ENCODE peak calls at places on chromosome 22, in eight cellular contexts. One of them, this sample, is unnamed. For H3K9me3 and H3K4me1, the result is how much of the 10 kb centered on the place peaks cover.

GRCh38 chr22:37752189-37753061 is 55.3 kb upstream of the GCAT start:
- DNase-seq in PC-3: peak
- DNase-seq in breast epithelium: peak
- DNase-seq in psoas muscle: peak
- DNase-seq in aorta: peak
- DNase-seq in GM23248: peak
- DNase-seq in body of pancreas: peak
- DNase-seq in trophoblast cell: peak
- DNase-seq in this sample: no peak

GRCh38 chr22:42608481-42609361 is 6.0 kb downstream of the POLDIP3 start:
- DNase-seq in psoas muscle: no peak
- DNase-seq in GM23248: peak
- DNase-seq in breast epithelium: no peak
- DNase-seq in aorta: no peak
- DNase-seq in trophoblast cell: peak
- DNase-seq in body of pancreas: no peak
- DNase-seq in PC-3: peak
- DNase-seq in this sample: no peak

GRCh38 chr22:41021039-41021654 is 70.0 kb downstream of the RBX1 start:
- DNase-seq in aorta: no peak
- DNase-seq in psoas muscle: peak
- DNase-seq in GM23248: peak
- DNase-seq in body of pancreas: peak
- DNase-seq in PC-3: no peak
- DNase-seq in breast epithelium: peak
- DNase-seq in trophoblast cell: peak
- DNase-seq in this sample: no peak

GRCh38 chr22:30275625-30276024 is 9.0 kb upstream of the OSM start:
- DNase-seq in GM23248: no peak
- DNase-seq in psoas muscle: no peak
- DNase-seq in aorta: no peak
- DNase-seq in body of pancreas: no peak
- DNase-seq in PC-3: no peak
- DNase-seq in breast epithelium: no peak
- DNase-seq in trophoblast cell: peak
- DNase-seq in this sample: no peak

GRCh38 chr22:37892566-37893338 is 13.3 kb upstream of the MICALL1 start:
- DNase-seq in trophoblast cell: no peak
- DNase-seq in GM23248: no peak
- DNase-seq in body of pancreas: peak
- DNase-seq in psoas muscle: no peak
- DNase-seq in aorta: peak
- DNase-seq in breast epithelium: no peak
- DNase-seq in PC-3: no peak
- DNase-seq in this sample: no peak

GRCh38 chr22:42933783-42934144 is 76.7 kb upstream of the ARFGAP3 start:
- DNase-seq in PC-3: peak
- DNase-seq in psoas muscle: no peak
- DNase-seq in trophoblast cell: peak
- DNase-seq in aorta: no peak
- DNase-seq in body of pancreas: peak
- DNase-seq in breast epithelium: no peak
- DNase-seq in GM23248: peak
- DNase-seq in this sample: no peak

GRCh38 chr22:17896552-17896951 is 122.3 kb upstream of the BID start:
- DNase-seq in breast epithelium: no peak
- DNase-seq in aorta: no peak
- DNase-seq in trophoblast cell: peak
- DNase-seq in PC-3: no peak
- DNase-seq in GM23248: no peak
- DNase-seq in body of pancreas: peak
- DNase-seq in psoas muscle: peak
- DNase-seq in this sample: no peak

GRCh38 chr22:46596819-46597218 is 23.4 kb upstream of the GRAMD4 start:
- DNase-seq in breast epithelium: peak
- DNase-seq in psoas muscle: no peak
- DNase-seq in aorta: peak
- DNase-seq in PC-3: peak
- DNase-seq in trophoblast cell: peak
- DNase-seq in GM23248: no peak
- DNase-seq in body of pancreas: peak
- DNase-seq in this sample: no peak

GRCh38 chr22:31662668-31663037 is 638 bp upstream of the PISD start:
- DNase-seq in breast epithelium: no peak
- DNase-seq in aorta: no peak
- DNase-seq in trophoblast cell: no peak
- DNase-seq in GM23248: no peak
- DNase-seq in PC-3: no peak
- DNase-seq in psoas muscle: no peak
- DNase-seq in body of pancreas: no peak
- DNase-seq in this sample: no peak

GRCh38 chr22:23744485-23744884 is 6.4 kb downstream of the ZNF70 start:
- DNase-seq in PC-3: no peak
- DNase-seq in psoas muscle: no peak
- DNase-seq in GM23248: no peak
- DNase-seq in trophoblast cell: no peak
- DNase-seq in breast epithelium: no peak
- DNase-seq in body of pancreas: no peak
- DNase-seq in aorta: no peak
- DNase-seq in this sample: no peak

GRCh38 chr22:30097861-30098260 is 17.6 kb downstream of the HORMAD2 start:
- DNase-seq in breast epithelium: no peak
- DNase-seq in psoas muscle: no peak
- DNase-seq in aorta: no peak
- DNase-seq in trophoblast cell: no peak
- DNase-seq in GM23248: no peak
- DNase-seq in PC-3: no peak
- DNase-seq in body of pancreas: no peak
- DNase-seq in this sample: no peak

GRCh38 chr22:21726650-21727049 is 8.9 kb downstream of the YPEL1 start:
- DNase-seq in psoas muscle: no peak
- DNase-seq in aorta: no peak
- DNase-seq in breast epithelium: no peak
- DNase-seq in PC-3: peak
- DNase-seq in trophoblast cell: peak
- DNase-seq in GM23248: no peak
- DNase-seq in body of pancreas: peak
- DNase-seq in this sample: peak

GRCh38 chr22:37627545-37627944 is 11.9 kb upstream of the SH3BP1 start:
- DNase-seq in psoas muscle: no peak
- DNase-seq in trophoblast cell: no peak
- DNase-seq in aorta: no peak
- DNase-seq in PC-3: no peak
- DNase-seq in GM23248: no peak
- DNase-seq in breast epithelium: no peak
- DNase-seq in body of pancreas: no peak
- DNase-seq in this sample: peak

GRCh38 chr22:22855617-22856308 is 31.9 kb upstream of the IGLL5 start:
- DNase-seq in aorta: no peak
- DNase-seq in PC-3: peak
- DNase-seq in trophoblast cell: peak
- DNase-seq in GM23248: peak
- DNase-seq in psoas muscle: no peak
- DNase-seq in breast epithelium: no peak
- DNase-seq in body of pancreas: no peak
- DNase-seq in this sample: peak

GRCh38 chr22:44530106-44530505 is 32.1 kb upstream of the RTL6 start:
- DNase-seq in psoas muscle: no peak
- DNase-seq in trophoblast cell: peak
- DNase-seq in GM23248: peak
- DNase-seq in body of pancreas: no peak
- DNase-seq in PC-3: no peak
- DNase-seq in breast epithelium: no peak
- DNase-seq in aorta: no peak
- DNase-seq in this sample: no peak

GRCh38 chr22:24146791-24147353 is 34.4 kb upstream of the SUSD2 start:
- DNase-seq in aorta: no peak
- DNase-seq in breast epithelium: no peak
- DNase-seq in GM23248: peak
- DNase-seq in trophoblast cell: peak
- DNase-seq in psoas muscle: no peak
- DNase-seq in PC-3: no peak
- DNase-seq in body of pancreas: peak
- DNase-seq in this sample: no peak

GRCh38 chr22:31630331-31631329 is 31.4 kb downstream of the PISD start:
- DNase-seq in PC-3: peak
- DNase-seq in trophoblast cell: peak
- DNase-seq in GM23248: peak
- DNase-seq in body of pancreas: peak
- DNase-seq in psoas muscle: peak
- DNase-seq in aorta: peak
- DNase-seq in breast epithelium: peak
- DNase-seq in this sample: peak

GRCh38 chr22:36010090-36010489 is 18.5 kb downstream of the RBFOX2 start:
- DNase-seq in body of pancreas: peak
- DNase-seq in GM23248: no peak
- DNase-seq in trophoblast cell: no peak
- DNase-seq in aorta: no peak
- DNase-seq in psoas muscle: no peak
- DNase-seq in PC-3: no peak
- DNase-seq in breast epithelium: no peak
- DNase-seq in this sample: no peak

GRCh38 chr22:46512683-46513082 is 24.7 kb downstream of the CELSR1 start:
- DNase-seq in psoas muscle: no peak
- DNase-seq in PC-3: no peak
- DNase-seq in GM23248: no peak
- DNase-seq in breast epithelium: no peak
- DNase-seq in body of pancreas: no peak
- DNase-seq in trophoblast cell: no peak
- DNase-seq in aorta: no peak
- DNase-seq in this sample: no peak

GRCh38 chr22:36757608-36758220 is 18.2 kb downstream of the IFT27 start:
- DNase-seq in body of pancreas: peak
- DNase-seq in aorta: peak
- DNase-seq in trophoblast cell: peak
- DNase-seq in GM23248: peak
- DNase-seq in psoas muscle: peak
- DNase-seq in PC-3: peak
- DNase-seq in breast epithelium: peak
- DNase-seq in this sample: peak

DNA sequence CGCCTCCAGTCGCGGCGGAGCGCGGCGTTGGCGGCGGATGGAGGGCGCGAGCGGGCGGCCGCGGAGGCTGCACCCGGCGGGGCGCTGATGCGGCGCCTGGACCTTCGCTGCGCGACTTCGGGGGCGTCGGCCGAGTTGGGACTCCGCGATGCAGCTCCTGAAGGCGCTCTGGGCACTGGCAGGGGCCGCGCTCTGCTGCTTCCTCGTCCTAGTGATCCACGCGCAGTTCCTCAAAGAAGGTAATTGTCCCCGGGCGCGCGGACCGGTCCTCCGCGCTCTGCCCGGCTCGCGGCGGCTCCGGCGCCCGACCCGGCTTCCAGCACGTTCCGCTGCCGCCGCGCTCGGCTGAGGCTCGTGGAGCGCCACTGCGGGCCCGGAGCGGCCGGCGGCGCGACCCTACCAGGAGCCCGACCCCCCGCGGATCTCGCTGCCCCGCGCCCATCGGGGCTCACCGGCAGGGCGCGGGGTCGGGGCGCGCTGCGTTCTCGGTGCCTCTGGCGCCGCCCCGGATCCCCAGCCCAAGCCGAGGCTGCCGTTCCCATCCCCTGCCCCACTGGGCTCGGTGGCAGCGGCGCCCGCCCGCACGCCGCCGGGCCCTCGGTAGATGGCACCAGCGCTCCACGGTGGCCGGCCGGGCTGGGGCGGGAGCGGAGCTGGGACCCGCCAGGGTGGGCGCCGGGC is 1251.2 kb downstream of the BRD1 start:
- DNase-seq in PC-3: no peak
- DNase-seq in body of pancreas: no peak
- DNase-seq in aorta: no peak
- DNase-seq in GM23248: peak
- DNase-seq in breast epithelium: no peak
- DNase-seq in trophoblast cell: no peak
- DNase-seq in psoas muscle: no peak
- DNase-seq in this sample: no peak
- H3K4me3 ChIP-seq in PC-3: no peak
- H3K4me3 ChIP-seq in body of pancreas: no peak
- H3K4me3 ChIP-seq in aorta: peak
- H3K4me3 ChIP-seq in GM23248: no peak
- H3K4me3 ChIP-seq in breast epithelium: peak
- H3K4me3 ChIP-seq in trophoblast cell: peak
- H3K4me3 ChIP-seq in psoas muscle: peak
- H3K4me3 ChIP-seq in this sample: no peak

DNA sequence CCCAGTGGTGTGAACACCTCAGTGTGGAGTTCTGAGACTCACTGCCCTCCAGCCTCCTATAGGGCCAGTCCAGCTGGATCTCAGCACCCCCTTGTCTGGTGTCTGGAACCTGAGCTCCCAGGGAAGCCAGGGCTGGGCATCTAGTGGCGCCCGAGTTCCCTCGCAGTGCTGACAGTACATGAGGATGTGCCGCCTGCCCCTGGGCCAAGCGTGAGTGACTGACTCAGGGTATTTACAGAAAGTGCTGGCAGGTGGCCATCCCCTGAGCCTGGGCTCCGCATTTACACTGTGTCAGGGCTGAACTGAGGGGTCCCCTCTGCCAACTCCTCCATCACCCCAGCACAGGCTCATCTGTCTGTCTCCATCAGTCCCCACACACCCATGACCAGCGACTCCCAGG is 185.3 kb downstream of the BRD1 start:
- DNase-seq in GM23248: no peak
- DNase-seq in PC-3: peak
- DNase-seq in psoas muscle: no peak
- DNase-seq in trophoblast cell: no peak
- DNase-seq in body of pancreas: peak
- DNase-seq in breast epithelium: no peak
- DNase-seq in aorta: no peak
- DNase-seq in this sample: no peak
- H3K9me3 ChIP-seq in GM23248: under half
- H3K9me3 ChIP-seq in PC-3: under half
- H3K9me3 ChIP-seq in psoas muscle: under half
- H3K9me3 ChIP-seq in trophoblast cell: under half
- H3K9me3 ChIP-seq in body of pancreas: under half
- H3K9me3 ChIP-seq in breast epithelium: under half
- H3K9me3 ChIP-seq in aorta: under half
- H3K9me3 ChIP-seq in this sample: under half

DNA sequence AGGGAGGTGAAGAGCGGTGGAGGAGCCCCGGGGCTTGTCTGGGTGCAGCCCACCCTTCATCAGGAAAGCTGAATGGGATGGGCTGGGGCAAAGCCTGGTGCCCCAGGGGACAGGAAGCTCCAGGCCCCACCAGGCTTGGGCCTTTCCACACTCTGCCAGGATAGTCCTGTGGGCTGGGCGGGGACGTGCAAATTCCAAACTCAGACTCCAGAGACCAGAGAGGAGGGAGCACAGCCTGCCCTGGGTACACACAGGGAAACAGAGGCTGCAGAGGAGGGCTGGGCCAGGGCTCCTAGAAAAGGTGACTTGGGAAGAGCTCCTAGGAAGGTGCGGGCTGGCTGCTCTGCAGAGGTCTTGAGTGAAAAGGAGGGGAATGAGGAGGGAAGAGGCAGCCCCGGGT is 124.7 kb downstream of the MED15 start:
- DNase-seq in PC-3: no peak
- DNase-seq in GM23248: no peak
- DNase-seq in aorta: no peak
- DNase-seq in trophoblast cell: no peak
- DNase-seq in body of pancreas: no peak
- DNase-seq in psoas muscle: no peak
- DNase-seq in breast epithelium: no peak
- DNase-seq in this sample: no peak
- H3K4me1 ChIP-seq in PC-3: under half
- H3K4me1 ChIP-seq in GM23248: under half
- H3K4me1 ChIP-seq in aorta: under half
- H3K4me1 ChIP-seq in trophoblast cell: under half
- H3K4me1 ChIP-seq in body of pancreas: under half
- H3K4me1 ChIP-seq in psoas muscle: under half
- H3K4me1 ChIP-seq in breast epithelium: under half
- H3K4me1 ChIP-seq in this sample: under half

GRCh38 chr22:39448205-39449054 is 8.4 kb upstream of the MGAT3 start:
- DNase-seq in body of pancreas: no peak
- DNase-seq in psoas muscle: no peak
- DNase-seq in GM23248: no peak
- DNase-seq in trophoblast cell: no peak
- DNase-seq in PC-3: peak
- DNase-seq in breast epithelium: peak
- DNase-seq in aorta: no peak
- DNase-seq in this sample: no peak
- H3K4me3 ChIP-seq in body of pancreas: no peak
- H3K4me3 ChIP-seq in psoas muscle: no peak
- H3K4me3 ChIP-seq in GM23248: no peak
- H3K4me3 ChIP-seq in trophoblast cell: peak
- H3K4me3 ChIP-seq in PC-3: no peak
- H3K4me3 ChIP-seq in breast epithelium: no peak
- H3K4me3 ChIP-seq in aorta: no peak
- H3K4me3 ChIP-seq in this sample: no peak

This sample was measured in CD8-positive, alpha-beta memory T cell.